ENCODE peak calls at places on chromosomes 16 and 17, in four cellular contexts. One of them, this sample, is unnamed.

GRCh38 chr17:4003501-4004421 is 39.5 kb upstream of the ATP2A3 start:
- DNase-seq in stimulated activated CD8-positive, alpha-beta memory T cell treated with anti-CD3 and anti-CD28 coated beads, Interleukin-4, amount 100 ng/mL, for 24 hours: no peak
- DNase-seq in activated gamma-delta T cell: no peak
- DNase-seq in CD8-positive, alpha-beta memory T cell: no peak
- DNase-seq in this sample: no peak

GRCh38 chr16:35552763-35553162 is 2093.4 kb downstream of the TP53TG3F start:
- DNase-seq in CD8-positive, alpha-beta memory T cell: no peak
- DNase-seq in activated gamma-delta T cell: no peak
- DNase-seq in stimulated activated CD8-positive, alpha-beta memory T cell treated with anti-CD3 and anti-CD28 coated beads, Interleukin-4, amount 100 ng/mL, for 24 hours: no peak
- DNase-seq in this sample: no peak

GRCh38 chr16:10749680-10750035 is 6.0 kb downstream of the NUBP1 start:
- DNase-seq in activated gamma-delta T cell: no peak
- DNase-seq in CD8-positive, alpha-beta memory T cell: no peak
- DNase-seq in stimulated activated CD8-positive, alpha-beta memory T cell treated with anti-CD3 and anti-CD28 coated beads, Interleukin-4, amount 100 ng/mL, for 24 hours: no peak
- DNase-seq in this sample: no peak

GRCh38 chr16:72891291-72892227 is 156.4 kb downstream of the ZFHX3 start:
- DNase-seq in CD8-positive, alpha-beta memory T cell: no peak
- DNase-seq in activated gamma-delta T cell: no peak
- DNase-seq in stimulated activated CD8-positive, alpha-beta memory T cell treated with anti-CD3 and anti-CD28 coated beads, Interleukin-4, amount 100 ng/mL, for 24 hours: no peak
- DNase-seq in this sample: no peak

GRCh38 chr17:82272495-82273326 is 789 bp downstream of the CSNK1D start:
- DNase-seq in activated gamma-delta T cell: no peak
- DNase-seq in stimulated activated CD8-positive, alpha-beta memory T cell treated with anti-CD3 and anti-CD28 coated beads, Interleukin-4, amount 100 ng/mL, for 24 hours: no peak
- DNase-seq in CD8-positive, alpha-beta memory T cell: peak
- DNase-seq in this sample: no peak

GRCh38 chr16:75081179-75081859 is 35.3 kb downstream of the LDHD start:
- DNase-seq in stimulated activated CD8-positive, alpha-beta memory T cell treated with anti-CD3 and anti-CD28 coated beads, Interleukin-4, amount 100 ng/mL, for 24 hours: no peak
- DNase-seq in CD8-positive, alpha-beta memory T cell: no peak
- DNase-seq in activated gamma-delta T cell: no peak
- DNase-seq in this sample: no peak

GRCh38 chr17:49101054-49101534 is 31.5 kb upstream of the B4GALNT2 start:
- DNase-seq in stimulated activated CD8-positive, alpha-beta memory T cell treated with anti-CD3 and anti-CD28 coated beads, Interleukin-4, amount 100 ng/mL, for 24 hours: no peak
- DNase-seq in activated gamma-delta T cell: no peak
- DNase-seq in CD8-positive, alpha-beta memory T cell: no peak
- DNase-seq in this sample: no peak

GRCh38 chr17:36188891-36189306 is 7.7 kb downstream of the CCL3L1 start:
- DNase-seq in CD8-positive, alpha-beta memory T cell: peak
- DNase-seq in stimulated activated CD8-positive, alpha-beta memory T cell treated with anti-CD3 and anti-CD28 coated beads, Interleukin-4, amount 100 ng/mL, for 24 hours: peak
- DNase-seq in activated gamma-delta T cell: no peak
- DNase-seq in this sample: no peak

GRCh38 chr16:16868727-16869126 is 489.8 kb downstream of the NPIPA7 start:
- DNase-seq in stimulated activated CD8-positive, alpha-beta memory T cell treated with anti-CD3 and anti-CD28 coated beads, Interleukin-4, amount 100 ng/mL, for 24 hours: no peak
- DNase-seq in CD8-positive, alpha-beta memory T cell: no peak
- DNase-seq in activated gamma-delta T cell: no peak
- DNase-seq in this sample: no peak